ENCODE peak calls at places on chromosomes 16 and 17, in nine cellular contexts. S is GM12865, G is upper lobe of right lung, Z is neural progenitor cell, M is Calu3, W is GM13976, E is heart left ventricle, T is fibroblast of pulmonary artery, Y is progenitor cell of endocrine pancreas. H is an unnamed sample.
A peak's percentile ranks its signal among the peaks of the same experiment; 100 is the strongest.

GRCh38 chr17:55664287-55664686 is 58.4 kb downstream of the TMEM100 start:
- DNase-seq in S (peak; percentile 60), G (no peak), Z (no peak), M (no peak), W (peak; percentile 17), E (no peak), T (no peak), Y (no peak), H (no peak)

GRCh38 chr17:13537871-13538643 is 63.7 kb downstream of the HS3ST3A1 start:
- DNase-seq in S (peak; percentile 29), G (no peak), Z (no peak), M (no peak), W (no peak), E (no peak), T (no peak), Y (no peak), H (no peak)

GRCh38 chr16:56295739-56296527 is 104.6 kb downstream of the GNAO1 start:
- DNase-seq in S (no peak), G (no peak), Z (peak; percentile 57), M (no peak), W (no peak), E (no peak), T (no peak), Y (no peak), H (no peak)

GRCh38 chr17:2755941-2756724 is 6.7 kb upstream of the CCDC92B start:
- DNase-seq in S (no peak), G (no peak), Z (peak; percentile 86), M (no peak), W (no peak), E (peak; percentile 55), T (no peak), Y (peak; percentile 28), H (no peak)

GRCh38 chr17:948284-948852 is 31.2 kb downstream of the NXN start:
- DNase-seq in S (no peak), G (no peak), Z (peak; percentile 73), M (no peak), W (no peak), E (peak; percentile 34), T (no peak), Y (no peak), H (no peak)

GRCh38 chr16:30921748-30922419 is 1.5 kb upstream of the FBXL19 start:
- DNase-seq in S (peak; percentile 90), G (peak; percentile 92), Z (peak; percentile 98), M (peak; percentile 96), W (peak; percentile 80), E (peak; percentile 90), T (peak; percentile 92), Y (peak; percentile 92), H (peak; percentile 94)

GRCh38 chr17:15498107-15498506 is 30.7 kb upstream of the CDRT4 start:
- DNase-seq in S (peak; percentile 5), G (no peak), Z (no peak), M (no peak), W (no peak), E (no peak), T (no peak), Y (no peak), H (peak; percentile 36)

GRCh38 chr16:5756969-5757368 is 659.4 kb upstream of the EEF2KMT start:
- DNase-seq in S (no peak), G (no peak), Z (peak; percentile 12), M (no peak), W (no peak), E (no peak), T (no peak), Y (no peak), H (no peak)

GRCh38 chr16:57970971-57971370 is at the start of gene CNGB1:
- DNase-seq in S (no peak), G (no peak), Z (peak; percentile 66), M (no peak), W (no peak), E (no peak), T (no peak), Y (no peak), H (no peak)

GRCh38 chr16:19967561-19967960 is 82.9 kb upstream of the GPRC5B start:
- DNase-seq in S (no peak), G (no peak), Z (peak; percentile 19), M (no peak), W (no peak), E (no peak), T (no peak), Y (no peak), H (no peak)

GRCh38 chr17:68379150-68379510 is 78.2 kb downstream of the WIPI1 start:
- DNase-seq in S (no peak), G (no peak), Z (no peak), M (no peak), W (no peak), E (no peak), T (no peak), Y (no peak), H (no peak)

DNA sequence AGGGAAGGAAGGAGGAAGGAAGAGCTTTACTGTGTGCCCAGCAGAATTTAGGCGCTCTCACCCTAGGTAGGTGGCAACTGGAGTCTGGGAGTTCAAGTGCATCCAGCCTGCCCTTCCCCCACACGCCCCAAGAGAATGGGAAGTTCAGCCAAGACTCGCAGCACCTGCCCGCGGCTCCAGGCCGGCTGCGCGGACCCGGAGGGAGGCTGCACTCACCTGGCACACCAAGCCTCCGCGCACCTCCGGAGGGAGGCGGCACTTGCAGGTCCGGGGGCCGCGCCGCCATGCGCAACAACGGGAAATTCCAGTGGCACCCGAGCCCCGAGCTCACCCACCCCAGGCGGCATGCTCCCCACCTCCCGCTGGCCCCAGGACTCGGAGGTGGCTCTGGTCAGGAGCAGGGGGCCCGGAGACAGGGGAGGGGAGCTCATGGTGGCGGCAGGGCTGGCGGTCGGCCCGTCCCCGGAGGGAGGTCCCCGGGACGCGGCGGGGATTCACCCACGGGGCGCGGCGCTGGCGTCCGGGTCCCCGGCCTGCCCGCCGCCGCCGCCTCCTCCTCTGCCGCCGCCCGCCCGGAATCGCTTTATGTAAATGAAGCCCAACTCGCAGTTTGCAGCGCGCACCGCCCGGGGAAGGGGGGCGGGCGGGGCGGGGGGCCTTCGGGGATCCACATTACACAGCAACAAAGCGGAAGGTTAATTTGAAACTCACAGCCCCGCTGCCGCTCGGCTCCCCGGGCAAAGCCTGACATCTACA is at the start of gene ZFHX3:
- DNase-seq in S (peak; percentile 82), G (peak; percentile 89), Z (peak; percentile 89), M (peak; percentile 71), W (peak; percentile 77), E (peak; percentile 85), T (peak; percentile 55), Y (peak; percentile 51), H (peak; percentile 63)
- TF ChIP-seq CTCF in S (peak; percentile 28), G (no peak), Z (peak; percentile 20), M (no peak), W (no peak), E (no peak), T (no peak), Y (no peak), H (no peak)

DNA sequence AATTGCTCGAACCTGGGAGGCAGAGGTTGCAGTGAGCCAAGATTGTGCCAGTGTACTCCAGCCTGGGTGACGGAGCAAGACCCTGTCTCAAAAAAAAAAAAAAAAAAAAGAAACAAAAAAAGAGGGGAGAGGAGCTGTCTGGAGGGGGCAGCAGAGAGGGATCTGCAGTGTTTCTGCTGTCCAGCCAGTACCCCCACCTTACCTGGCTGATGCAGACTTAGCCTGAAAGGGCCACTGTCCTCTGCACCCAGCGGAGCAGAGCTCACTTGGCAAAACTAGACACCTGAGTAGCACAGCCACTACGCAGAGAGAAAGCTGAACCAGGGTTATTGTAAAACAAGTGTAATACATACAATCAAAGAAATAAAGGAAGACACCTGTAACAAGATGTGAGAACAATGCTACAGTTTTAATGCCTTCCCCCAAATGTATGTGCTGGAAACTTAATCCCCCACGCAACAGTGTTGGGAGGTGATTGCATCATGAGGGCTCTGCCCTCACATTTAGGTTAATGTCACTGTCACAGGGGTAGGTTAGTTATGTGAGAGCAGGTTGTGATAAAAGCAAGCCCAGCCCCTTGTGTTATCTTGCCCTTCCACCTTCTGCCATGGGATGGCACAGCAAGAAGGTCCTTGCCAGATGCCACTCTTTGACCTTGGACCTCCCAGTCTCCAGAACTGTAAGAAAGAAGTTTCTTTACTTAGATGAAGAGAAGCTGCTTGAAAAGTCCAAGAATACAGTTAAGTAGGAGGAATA is 211.2 kb downstream of the RPTOR start:
- DNase-seq in S (no peak), G (no peak), Z (no peak), M (no peak), W (no peak), E (no peak), T (no peak), Y (no peak), H (peak; percentile 43)
- TF ChIP-seq CTCF in S (no peak), G (no peak), Z (peak; percentile 40), M (no peak), W (no peak), E (peak; percentile 7), T (peak; percentile 25), Y (peak; percentile 27), H (peak; percentile 22)

DNA sequence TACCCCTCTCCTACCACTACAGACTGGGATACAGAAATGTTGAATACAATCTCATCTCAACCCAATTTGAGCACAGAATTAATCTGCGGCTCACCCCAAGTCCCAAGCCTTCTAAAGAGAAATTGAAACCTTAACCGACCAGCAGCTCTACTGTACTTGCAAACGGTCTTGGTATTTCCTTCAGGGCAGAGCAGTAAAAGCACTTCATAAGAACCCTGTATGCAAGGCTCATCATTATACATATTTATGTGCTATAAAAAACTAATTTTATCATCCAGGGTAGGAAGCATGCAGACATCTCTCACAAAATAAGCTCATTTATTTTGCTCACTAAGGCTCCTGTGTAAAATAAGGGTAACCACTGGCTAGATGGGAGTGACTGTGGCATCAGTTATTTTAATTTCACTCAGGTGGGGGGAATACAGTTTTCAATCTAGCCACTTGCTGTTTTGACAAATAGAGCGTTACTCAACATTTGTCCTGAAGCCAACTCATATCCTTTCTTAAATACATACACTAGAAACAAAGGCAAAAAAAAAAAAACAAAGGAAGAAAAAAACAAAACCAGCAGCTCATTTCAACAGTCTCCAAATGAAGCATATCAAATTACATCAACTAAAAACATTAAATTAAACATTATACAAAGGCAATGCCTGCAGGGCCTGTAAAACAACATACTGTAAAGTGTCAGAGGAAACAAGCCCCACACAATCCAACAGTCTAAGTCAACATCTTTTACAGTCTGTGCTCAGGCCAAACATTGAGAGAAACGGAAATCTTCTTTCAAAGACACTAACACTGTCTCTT is 65.0 kb downstream of the PARN start:
- DNase-seq in S (no peak), G (no peak), Z (no peak), M (no peak), W (no peak), E (no peak), T (peak; percentile 74), Y (no peak), H (no peak)
- TF ChIP-seq CTCF in S (no peak), G (no peak), Z (no peak), M (no peak), W (no peak), E (no peak), T (no peak), Y (no peak), H (no peak)

DNA sequence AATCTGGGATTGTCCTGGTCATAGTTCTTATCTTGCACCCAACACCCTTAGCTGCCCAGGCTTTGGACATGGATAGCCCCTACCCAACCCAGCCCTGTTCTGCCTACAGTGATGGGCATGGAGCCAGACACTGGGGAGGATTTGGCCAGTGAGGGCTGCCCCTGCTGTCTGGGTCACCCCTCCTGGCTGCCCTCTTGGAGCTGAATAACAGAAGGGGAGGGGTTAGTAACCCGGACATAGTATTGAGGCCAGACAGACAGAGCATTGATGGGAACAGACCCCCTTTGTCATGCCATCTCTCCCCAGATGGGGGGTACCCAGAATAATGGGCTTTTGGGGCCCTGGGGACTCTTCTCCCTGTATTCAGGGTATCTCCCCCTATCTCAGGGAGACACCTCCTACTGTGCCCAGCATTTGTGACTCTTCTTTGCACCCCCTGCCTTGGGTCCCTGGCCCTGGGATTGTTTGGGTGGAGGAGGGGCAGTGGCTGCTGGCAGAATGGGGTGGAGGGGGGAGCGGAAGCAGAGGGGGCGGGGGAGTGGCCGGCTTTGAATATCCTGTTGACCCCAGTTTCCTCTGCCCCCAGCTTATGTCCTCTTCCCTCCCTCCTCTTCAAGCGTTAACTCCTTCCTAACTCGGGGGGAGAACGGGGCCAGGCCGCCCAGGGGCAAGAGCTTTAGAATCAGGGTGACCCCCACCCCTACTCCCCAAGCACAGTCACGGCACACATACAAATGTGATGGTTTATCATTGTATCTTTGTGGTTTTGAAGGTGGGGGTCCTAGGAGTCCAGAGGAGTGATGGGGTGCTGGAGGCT is 17.0 kb downstream of the GJD3 start:
- DNase-seq in S (no peak), G (no peak), Z (no peak), M (no peak), W (no peak), E (no peak), T (no peak), Y (no peak), H (no peak)
- TF ChIP-seq CTCF in S (no peak), G (no peak), Z (no peak), M (peak; percentile 15), W (no peak), E (no peak), T (no peak), Y (no peak), H (no peak)